ENCODE peak calls at places on chromosomes 11 and 22, in five cellular contexts. Z is heart right ventricle, Y is fibroblast of lung, F is GM06990, B is mucosa of descending colon. V is an unnamed sample.

GRCh38 chr11:94800394-94800793 is 32.2 kb downstream of the AMOTL1 start:
- DNase-seq in Z (peak), Y (peak), F (no peak), B (no peak), V (no peak)

GRCh38 chr22:48101704-48102103 is 1339.3 kb downstream of the TBC1D22A start:
- DNase-seq in Z (no peak), Y (no peak), F (no peak), B (no peak), V (no peak)

GRCh38 chr22:40703731-40704130 is 24.4 kb downstream of the MCHR1 start:
- DNase-seq in Z (no peak), Y (no peak), F (no peak), B (no peak), V (no peak)

GRCh38 chr11:27795955-27796861 is 96.0 kb upstream of the BDNF start:
- DNase-seq in Z (peak), Y (no peak), F (no peak), B (peak), V (no peak)

GRCh38 chr11:59767212-59767611 is 12.0 kb downstream of the STX3 start:
- DNase-seq in Z (no peak), Y (peak), F (no peak), B (no peak), V (no peak)

GRCh38 chr11:95337972-95338429 is 107.0 kb upstream of the SESN3 start:
- DNase-seq in Z (no peak), Y (no peak), F (no peak), B (no peak), V (no peak)

GRCh38 chr11:2175659-2176058 is 4.0 kb upstream of the TH start:
- DNase-seq in Z (no peak), Y (peak), F (no peak), B (no peak), V (peak)

GRCh38 chr11:33721291-33721840 is 14.9 kb downstream of the CD59 start:
- DNase-seq in Z (no peak), Y (peak), F (no peak), B (no peak), V (peak)

GRCh38 chr22:49663823-49664222 is 163.8 kb downstream of the BRD1 start:
- DNase-seq in Z (no peak), Y (no peak), F (no peak), B (no peak), V (no peak)

GRCh38 chr11:66459138-66459778 is 7.4 kb upstream of the PELI3 start:
- DNase-seq in Z (no peak), Y (no peak), F (peak), B (no peak), V (no peak)

GRCh38 chr11:13448876-13449275 is 14.1 kb downstream of the BTBD10 start:
- DNase-seq in Z (peak), Y (peak), F (no peak), B (no peak), V (peak)

GRCh38 chr11:12410006-12410728 is 32.8 kb downstream of the PARVA start:
- DNase-seq in Z (no peak), Y (peak), F (no peak), B (no peak), V (peak)

GRCh38 chr22:37231406-37232139 is 12.5 kb downstream of the RAC2 start:
- DNase-seq in Z (no peak), Y (no peak), F (no peak), B (peak), V (no peak)

GRCh38 chr22:11628651-11629511 is 3899.1 kb upstream of the OR11H1 start:
- DNase-seq in Z (no peak), Y (no peak), F (no peak), B (peak), V (no peak)

GRCh38 chr11:69241075-69241740 is 52.7 kb upstream of the MYEOV start:
- DNase-seq in Z (no peak), Y (no peak), F (no peak), B (no peak), V (no peak)

GRCh38 chr11:121328967-121329653 is 36.5 kb downstream of the SC5D start:
- DNase-seq in Z (no peak), Y (no peak), F (peak), B (no peak), V (no peak)

GRCh38 chr11:134711563-134711962 is 299.5 kb upstream of the B3GAT1 start:
- DNase-seq in Z (no peak), Y (no peak), F (no peak), B (no peak), V (no peak)

GRCh38 chr11:67616431-67617242 is 9.9 kb downstream of the NDUFV1 start:
- DNase-seq in Z (peak), Y (no peak), F (no peak), B (no peak), V (no peak)
- H3K4me3 ChIP-seq in Z (no peak), Y (no peak), F (no peak), B (no peak), V (no peak)

GRCh38 chr11:22037505-22037904 is 155.4 kb upstream of the ANO5 start:
- DNase-seq in Z (no peak), Y (no peak), F (no peak), B (peak), V (no peak)
- TF ChIP-seq CTCF in Z (no peak), Y (no peak), F (no peak), B (no peak), V (no peak)

GRCh38 chr22:43002198-43002577 is 12.8 kb downstream of the PACSIN2 start:
- DNase-seq in Z (no peak), Y (peak), F (no peak), B (no peak), V (peak)
- H3K4me3 ChIP-seq in Z (no peak), Y (no peak), F (peak), B (no peak), V (no peak)

GRCh38 chr22:43843783-43844530 is 18.4 kb downstream of the SULT4A1 start:
- DNase-seq in Z (no peak), Y (no peak), F (no peak), B (peak), V (no peak)
- TF ChIP-seq CTCF in Z (no peak), Y (no peak), F (no peak), B (no peak), V (no peak)